ENCODE peak calls at places on chromosomes 1 and 21, in ten cellular contexts. One of them, this sample, is unnamed.

GRCh38 chr1:151723726-151724370 is 2.5 kb downstream of the RIIAD1 start:
- DNase-seq in brain microvascular endothelial cell: no peak
- DNase-seq in cardiac muscle cell: no peak
- DNase-seq in fibroblast of the aortic adventitia: no peak
- DNase-seq in fibroblast of lung: no peak
- DNase-seq in foreskin fibroblast: no peak
- DNase-seq in Caco-2: no peak
- DNase-seq in AG04450: no peak
- DNase-seq in heart right ventricle: no peak
- DNase-seq in epithelial cell of proximal tubule: no peak
- DNase-seq in this sample: no peak

GRCh38 chr1:231072502-231072901 is 32.4 kb upstream of the FAM89A start:
- DNase-seq in brain microvascular endothelial cell: no peak
- DNase-seq in cardiac muscle cell: no peak
- DNase-seq in fibroblast of the aortic adventitia: no peak
- DNase-seq in fibroblast of lung: no peak
- DNase-seq in foreskin fibroblast: no peak
- DNase-seq in Caco-2: no peak
- DNase-seq in AG04450: no peak
- DNase-seq in heart right ventricle: no peak
- DNase-seq in epithelial cell of proximal tubule: no peak
- DNase-seq in this sample: no peak

GRCh38 chr1:175222296-175222938 is 29.8 kb upstream of the KIAA0040 start:
- DNase-seq in brain microvascular endothelial cell: no peak
- DNase-seq in cardiac muscle cell: no peak
- DNase-seq in fibroblast of the aortic adventitia: no peak
- DNase-seq in fibroblast of lung: peak
- DNase-seq in foreskin fibroblast: no peak
- DNase-seq in Caco-2: no peak
- DNase-seq in AG04450: no peak
- DNase-seq in heart right ventricle: no peak
- DNase-seq in epithelial cell of proximal tubule: no peak
- DNase-seq in this sample: no peak

GRCh38 chr1:62333431-62333830 is 14.2 kb upstream of the KANK4 start:
- DNase-seq in brain microvascular endothelial cell: peak
- DNase-seq in cardiac muscle cell: no peak
- DNase-seq in fibroblast of the aortic adventitia: no peak
- DNase-seq in fibroblast of lung: peak
- DNase-seq in foreskin fibroblast: no peak
- DNase-seq in Caco-2: no peak
- DNase-seq in AG04450: no peak
- DNase-seq in heart right ventricle: no peak
- DNase-seq in epithelial cell of proximal tubule: no peak
- DNase-seq in this sample: no peak

GRCh38 chr21:31531967-31532366 is 127.5 kb upstream of the SOD1 start:
- DNase-seq in brain microvascular endothelial cell: no peak
- DNase-seq in cardiac muscle cell: peak
- DNase-seq in fibroblast of the aortic adventitia: no peak
- DNase-seq in fibroblast of lung: no peak
- DNase-seq in foreskin fibroblast: no peak
- DNase-seq in Caco-2: no peak
- DNase-seq in AG04450: no peak
- DNase-seq in heart right ventricle: no peak
- DNase-seq in epithelial cell of proximal tubule: no peak
- DNase-seq in this sample: no peak

GRCh38 chr1:156657161-156657970 is 15.4 kb downstream of the BCAN start:
- DNase-seq in brain microvascular endothelial cell: peak
- DNase-seq in cardiac muscle cell: peak
- DNase-seq in fibroblast of the aortic adventitia: peak
- DNase-seq in fibroblast of lung: peak
- DNase-seq in foreskin fibroblast: peak
- DNase-seq in Caco-2: no peak
- DNase-seq in AG04450: no peak
- DNase-seq in heart right ventricle: peak
- DNase-seq in epithelial cell of proximal tubule: no peak
- DNase-seq in this sample: no peak

GRCh38 chr1:246795906-246796694 is 71.9 kb downstream of the SCCPDH start:
- DNase-seq in brain microvascular endothelial cell: no peak
- DNase-seq in cardiac muscle cell: no peak
- DNase-seq in fibroblast of the aortic adventitia: no peak
- DNase-seq in fibroblast of lung: no peak
- DNase-seq in foreskin fibroblast: no peak
- DNase-seq in Caco-2: no peak
- DNase-seq in AG04450: no peak
- DNase-seq in heart right ventricle: no peak
- DNase-seq in epithelial cell of proximal tubule: no peak
- DNase-seq in this sample: no peak

GRCh38 chr1:24513691-24514090 is 11.1 kb downstream of the RCAN3 start:
- DNase-seq in brain microvascular endothelial cell: no peak
- DNase-seq in cardiac muscle cell: no peak
- DNase-seq in fibroblast of the aortic adventitia: no peak
- DNase-seq in fibroblast of lung: no peak
- DNase-seq in foreskin fibroblast: no peak
- DNase-seq in Caco-2: no peak
- DNase-seq in AG04450: no peak
- DNase-seq in heart right ventricle: no peak
- DNase-seq in epithelial cell of proximal tubule: no peak
- DNase-seq in this sample: no peak

GRCh38 chr1:6688001-6688400 is 13.6 kb downstream of the DNAJC11 start:
- DNase-seq in brain microvascular endothelial cell: peak
- DNase-seq in cardiac muscle cell: no peak
- DNase-seq in fibroblast of the aortic adventitia: peak
- DNase-seq in fibroblast of lung: peak
- DNase-seq in foreskin fibroblast: peak
- DNase-seq in Caco-2: no peak
- DNase-seq in AG04450: no peak
- DNase-seq in heart right ventricle: no peak
- DNase-seq in epithelial cell of proximal tubule: no peak
- DNase-seq in this sample: no peak

GRCh38 chr21:46264690-46265144 is 20.7 kb downstream of the MCM3AP start:
- DNase-seq in brain microvascular endothelial cell: no peak
- DNase-seq in cardiac muscle cell: no peak
- DNase-seq in fibroblast of the aortic adventitia: no peak
- DNase-seq in fibroblast of lung: no peak
- DNase-seq in foreskin fibroblast: no peak
- DNase-seq in Caco-2: no peak
- DNase-seq in AG04450: no peak
- DNase-seq in heart right ventricle: no peak
- DNase-seq in epithelial cell of proximal tubule: no peak
- DNase-seq in this sample: no peak

GRCh38 chr1:93681095-93681548 is 515 bp downstream of the BCAR3 start:
- DNase-seq in brain microvascular endothelial cell: no peak
- DNase-seq in cardiac muscle cell: peak
- DNase-seq in fibroblast of the aortic adventitia: no peak
- DNase-seq in fibroblast of lung: peak
- DNase-seq in foreskin fibroblast: no peak
- DNase-seq in Caco-2: no peak
- DNase-seq in AG04450: no peak
- DNase-seq in heart right ventricle: no peak
- DNase-seq in epithelial cell of proximal tubule: no peak
- DNase-seq in this sample: no peak

GRCh38 chr1:51543877-51544276 is 24.8 kb upstream of the EPS15 start:
- DNase-seq in brain microvascular endothelial cell: no peak
- DNase-seq in cardiac muscle cell: no peak
- DNase-seq in fibroblast of the aortic adventitia: no peak
- DNase-seq in fibroblast of lung: no peak
- DNase-seq in foreskin fibroblast: no peak
- DNase-seq in Caco-2: no peak
- DNase-seq in AG04450: no peak
- DNase-seq in heart right ventricle: no peak
- DNase-seq in epithelial cell of proximal tubule: no peak
- DNase-seq in this sample: no peak

GRCh38 chr1:85681087-85681486 is 27.1 kb downstream of the ZNHIT6 start:
- DNase-seq in brain microvascular endothelial cell: peak
- DNase-seq in cardiac muscle cell: no peak
- DNase-seq in fibroblast of the aortic adventitia: peak
- DNase-seq in fibroblast of lung: peak
- DNase-seq in foreskin fibroblast: no peak
- DNase-seq in Caco-2: no peak
- DNase-seq in AG04450: no peak
- DNase-seq in heart right ventricle: peak
- DNase-seq in epithelial cell of proximal tubule: peak
- DNase-seq in this sample: no peak

GRCh38 chr1:93980320-93980744 is 71.1 kb upstream of the GCLM start:
- DNase-seq in brain microvascular endothelial cell: no peak
- DNase-seq in cardiac muscle cell: peak
- DNase-seq in fibroblast of the aortic adventitia: peak
- DNase-seq in fibroblast of lung: peak
- DNase-seq in foreskin fibroblast: no peak
- DNase-seq in Caco-2: no peak
- DNase-seq in AG04450: no peak
- DNase-seq in heart right ventricle: no peak
- DNase-seq in epithelial cell of proximal tubule: no peak
- DNase-seq in this sample: no peak

DNA sequence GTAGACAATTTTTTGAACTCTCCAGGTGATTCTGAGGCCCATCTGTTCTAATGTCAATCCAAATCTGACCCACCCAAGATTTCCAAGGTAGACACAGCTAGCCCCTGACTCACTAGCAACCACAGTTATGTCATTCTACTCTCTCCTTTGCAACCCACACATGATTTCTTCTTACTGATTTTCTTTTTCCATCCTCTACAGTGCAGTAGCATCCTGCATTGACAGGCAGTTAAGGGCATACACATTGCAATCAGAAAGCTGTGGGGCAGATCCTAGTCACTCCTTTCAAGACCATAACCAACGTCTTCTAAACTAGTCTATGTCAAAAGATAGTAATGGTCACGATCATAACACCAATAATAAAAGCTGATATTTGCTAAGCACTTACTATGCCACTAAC is 54.2 kb downstream of the JAK1 start:
- DNase-seq in brain microvascular endothelial cell: no peak
- DNase-seq in cardiac muscle cell: no peak
- DNase-seq in fibroblast of the aortic adventitia: no peak
- DNase-seq in fibroblast of lung: peak
- DNase-seq in foreskin fibroblast: no peak
- DNase-seq in Caco-2: no peak
- DNase-seq in AG04450: no peak
- DNase-seq in heart right ventricle: no peak
- DNase-seq in epithelial cell of proximal tubule: no peak
- DNase-seq in this sample: no peak
- H3K4me3 ChIP-seq in brain microvascular endothelial cell: no peak
- H3K4me3 ChIP-seq in cardiac muscle cell: no peak
- H3K4me3 ChIP-seq in fibroblast of the aortic adventitia: no peak
- H3K4me3 ChIP-seq in fibroblast of lung: no peak
- H3K4me3 ChIP-seq in foreskin fibroblast: no peak
- H3K4me3 ChIP-seq in Caco-2: no peak
- H3K4me3 ChIP-seq in AG04450: no peak
- H3K4me3 ChIP-seq in heart right ventricle: no peak
- H3K4me3 ChIP-seq in epithelial cell of proximal tubule: no peak
- H3K4me3 ChIP-seq in this sample: no peak

DNA sequence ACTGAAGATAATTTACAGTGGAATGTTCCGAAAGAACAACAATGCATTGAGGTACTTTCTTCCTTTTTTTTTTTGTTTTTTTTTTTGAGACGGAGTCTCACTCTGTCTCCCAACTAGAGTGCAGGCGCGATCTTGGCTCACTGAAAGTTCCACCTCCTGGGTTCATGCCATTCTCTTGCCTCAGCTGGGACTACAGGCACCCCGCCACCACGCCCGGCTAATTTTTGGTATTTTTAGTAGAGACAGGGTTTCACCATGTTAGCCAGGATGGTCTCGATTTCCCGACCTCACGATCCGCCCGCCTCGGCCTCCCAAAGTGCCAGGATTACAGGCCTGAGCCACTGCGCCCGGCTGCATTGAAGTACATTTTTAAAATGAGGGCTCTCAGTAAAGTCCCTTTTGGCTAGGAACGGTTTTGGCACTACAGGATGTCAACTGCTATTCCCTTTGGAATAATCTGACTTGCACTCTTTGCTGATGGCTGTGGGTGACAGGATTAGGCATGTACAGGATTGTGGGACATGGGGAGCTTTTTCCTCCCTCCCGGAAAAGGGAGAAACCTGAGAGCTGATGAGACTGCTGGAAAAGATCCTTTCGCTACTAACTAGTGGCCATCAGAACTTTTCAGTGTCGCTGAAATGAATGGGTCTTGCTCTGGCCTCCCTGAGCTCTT is 56.9 kb upstream of the EDEM3 start:
- DNase-seq in brain microvascular endothelial cell: no peak
- DNase-seq in cardiac muscle cell: no peak
- DNase-seq in fibroblast of the aortic adventitia: peak
- DNase-seq in fibroblast of lung: no peak
- DNase-seq in foreskin fibroblast: no peak
- DNase-seq in Caco-2: no peak
- DNase-seq in AG04450: no peak
- DNase-seq in heart right ventricle: no peak
- DNase-seq in epithelial cell of proximal tubule: no peak
- DNase-seq in this sample: no peak
- TF ChIP-seq CTCF in brain microvascular endothelial cell: no peak
- TF ChIP-seq CTCF in cardiac muscle cell: no peak
- TF ChIP-seq CTCF in fibroblast of the aortic adventitia: no peak
- TF ChIP-seq CTCF in fibroblast of lung: no peak
- TF ChIP-seq CTCF in foreskin fibroblast: no peak
- TF ChIP-seq CTCF in Caco-2: no peak
- TF ChIP-seq CTCF in AG04450: no peak
- TF ChIP-seq CTCF in heart right ventricle: no peak
- TF ChIP-seq CTCF in epithelial cell of proximal tubule: no peak
- TF ChIP-seq CTCF in this sample: no peak

GRCh38 chr1:240612811-240613210 is 856 bp upstream of the GREM2 start:
- DNase-seq in brain microvascular endothelial cell: peak
- DNase-seq in cardiac muscle cell: no peak
- DNase-seq in fibroblast of the aortic adventitia: no peak
- DNase-seq in fibroblast of lung: peak
- DNase-seq in foreskin fibroblast: no peak
- DNase-seq in Caco-2: no peak
- DNase-seq in AG04450: no peak
- DNase-seq in heart right ventricle: no peak
- DNase-seq in epithelial cell of proximal tubule: no peak
- DNase-seq in this sample: no peak
- H3K4me3 ChIP-seq in brain microvascular endothelial cell: no peak
- H3K4me3 ChIP-seq in cardiac muscle cell: no peak
- H3K4me3 ChIP-seq in fibroblast of the aortic adventitia: no peak
- H3K4me3 ChIP-seq in fibroblast of lung: no peak
- H3K4me3 ChIP-seq in foreskin fibroblast: no peak
- H3K4me3 ChIP-seq in Caco-2: no peak
- H3K4me3 ChIP-seq in AG04450: no peak
- H3K4me3 ChIP-seq in heart right ventricle: no peak
- H3K4me3 ChIP-seq in epithelial cell of proximal tubule: no peak
- H3K4me3 ChIP-seq in this sample: no peak

DNA sequence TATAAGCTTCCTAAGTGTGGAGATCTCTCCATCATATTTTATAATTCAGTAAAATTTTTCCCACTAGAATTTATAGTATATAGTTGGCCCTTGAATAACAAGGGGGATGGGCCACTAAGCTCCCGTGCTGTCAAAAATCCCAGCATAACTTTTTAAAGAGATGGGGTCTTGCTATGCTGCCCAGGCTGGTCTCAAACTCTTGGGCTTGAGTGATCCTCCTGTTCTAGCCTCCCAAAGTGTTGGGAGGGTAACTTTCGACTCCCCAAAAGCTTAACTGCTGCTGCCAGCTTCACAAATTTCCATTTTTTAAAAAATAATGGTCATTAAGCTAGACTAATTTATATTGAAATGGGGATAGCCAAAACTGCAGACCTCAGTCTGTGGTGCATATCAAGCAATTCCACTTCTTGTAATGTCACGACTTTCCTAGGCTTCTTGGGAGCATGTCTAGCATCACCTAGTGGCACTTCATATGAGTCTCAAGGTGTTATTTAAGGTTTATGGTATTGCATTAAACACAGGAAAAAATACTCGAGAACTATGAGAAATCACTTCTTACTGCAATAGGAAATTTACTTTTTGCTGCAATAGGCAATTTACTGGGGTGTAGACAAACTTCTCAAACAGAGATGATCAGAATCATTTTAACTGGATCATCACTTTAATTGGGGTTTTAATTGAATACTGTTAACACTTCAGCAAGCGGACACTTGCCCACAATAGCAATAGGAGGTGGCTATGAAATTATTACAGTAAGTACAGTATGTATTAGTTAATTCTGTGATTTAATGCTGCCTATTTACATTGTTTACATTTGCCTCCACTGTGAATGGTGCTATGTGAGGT is 19.3 kb upstream of the ACTA1 start:
- DNase-seq in brain microvascular endothelial cell: no peak
- DNase-seq in cardiac muscle cell: no peak
- DNase-seq in fibroblast of the aortic adventitia: peak
- DNase-seq in fibroblast of lung: peak
- DNase-seq in foreskin fibroblast: no peak
- DNase-seq in Caco-2: no peak
- DNase-seq in AG04450: no peak
- DNase-seq in heart right ventricle: no peak
- DNase-seq in epithelial cell of proximal tubule: no peak
- DNase-seq in this sample: peak
- TF ChIP-seq CTCF in brain microvascular endothelial cell: peak
- TF ChIP-seq CTCF in cardiac muscle cell: peak
- TF ChIP-seq CTCF in fibroblast of the aortic adventitia: peak
- TF ChIP-seq CTCF in fibroblast of lung: peak
- TF ChIP-seq CTCF in foreskin fibroblast: peak
- TF ChIP-seq CTCF in Caco-2: peak
- TF ChIP-seq CTCF in AG04450: peak
- TF ChIP-seq CTCF in heart right ventricle: no peak
- TF ChIP-seq CTCF in epithelial cell of proximal tubule: peak
- TF ChIP-seq CTCF in this sample: peak

This sample was measured in LNCaP clone FGC.